ENCODE peak calls at places on chromosomes 16 and 17, in six cellular contexts. P is IMR-90, I is H1, H is mesenchymal stem cell, Q is trophoblast cell, K is H9. C is an unnamed sample.
A peak's percentile ranks its signal among the peaks of the same experiment; 100 is the strongest.

GRCh38 chr17:58308173-58308984 is 20.2 kb downstream of the TSPOAP1 start:
- DNase-seq in P (no peak), I (peak; percentile 86), H (no peak), Q (peak; percentile 9), K (peak; percentile 92), C (no peak)

GRCh38 chr16:11100239-11100750 is 155.7 kb downstream of the SOCS1 start:
- DNase-seq in P (peak; percentile 100), I (peak; percentile 60), H (peak; percentile 98), Q (no peak), K (peak; percentile 53), C (no peak)

GRCh38 chr17:78235885-78236284 is 4.5 kb downstream of the TMEM235 start:
- DNase-seq in P (no peak), I (no peak), H (no peak), Q (no peak), K (no peak), C (no peak)

GRCh38 chr16:63312343-63312742 is 1276.1 kb upstream of the CDH8 start:
- DNase-seq in P (no peak), I (no peak), H (no peak), Q (no peak), K (no peak), C (no peak)

GRCh38 chr17:4135489-4135888 is 7.3 kb downstream of the ZZEF1 start:
- DNase-seq in P (no peak), I (no peak), H (no peak), Q (no peak), K (no peak), C (no peak)

GRCh38 chr17:18986541-18987229 is 17.9 kb downstream of the FAM83G start:
- DNase-seq in P (no peak), I (no peak), H (no peak), Q (no peak), K (no peak), C (no peak)

GRCh38 chr17:63932008-63932561 is at the start of gene CD79B:
- DNase-seq in P (no peak), I (peak; percentile 45), H (no peak), Q (no peak), K (no peak), C (no peak)

GRCh38 chr17:73272906-73273218 is 11.2 kb upstream of the CPSF4L start:
- DNase-seq in P (no peak), I (no peak), H (no peak), Q (no peak), K (peak; percentile 25), C (no peak)

GRCh38 chr17:68322630-68323029 is 31.3 kb downstream of the ARSG start:
- DNase-seq in P (no peak), I (no peak), H (no peak), Q (no peak), K (no peak), C (no peak)

GRCh38 chr17:63848834-63849689 is 6.6 kb upstream of the SMARCD2 start:
- DNase-seq in P (peak; percentile 80), I (peak; percentile 100), H (peak; percentile 82), Q (peak; percentile 93), K (peak; percentile 99), C (peak; percentile 61)

GRCh38 chr17:3964203-3965122 is at the start of gene ATP2A3:
- DNase-seq in P (no peak), I (peak; percentile 73), H (peak; percentile 29), Q (no peak), K (no peak), C (no peak)

GRCh38 chr16:74936902-74937560 is 47.9 kb downstream of the WDR59 start:
- DNase-seq in P (peak; percentile 95), I (no peak), H (peak; percentile 82), Q (no peak), K (no peak), C (no peak)

GRCh38 chr17:38451840-38452529 is 23.7 kb downstream of the ARHGAP23 start:
- DNase-seq in P (peak; percentile 94), I (no peak), H (peak; percentile 94), Q (no peak), K (peak; percentile 97), C (no peak)

GRCh38 chr17:77782611-77783010 is 175.9 kb upstream of the TNRC6C start:
- DNase-seq in P (no peak), I (no peak), H (no peak), Q (no peak), K (no peak), C (no peak)

GRCh38 chr17:49637050-49637449 is 40.8 kb downstream of the SPOP start:
- DNase-seq in P (peak; percentile 50), I (no peak), H (no peak), Q (no peak), K (no peak), C (no peak)

GRCh38 chr16:25713785-25714570 is 22.2 kb downstream of the HS3ST4 start:
- DNase-seq in P (no peak), I (no peak), H (no peak), Q (no peak), K (no peak), C (no peak)

GRCh38 chr17:20934288-20934687 is 108.5 kb downstream of the USP22 start:
- DNase-seq in P (no peak), I (no peak), H (no peak), Q (no peak), K (no peak), C (no peak)

GRCh38 chr17:48479014-48479402 is 49.0 kb upstream of the SKAP1 start:
- DNase-seq in P (no peak), I (no peak), H (no peak), Q (no peak), K (no peak), C (no peak)

GRCh38 chr17:10646393-10646990 is 10.6 kb downstream of the MYH3 start:
- DNase-seq in P (peak; percentile 70), I (peak; percentile 87), H (peak; percentile 69), Q (peak; percentile 47), K (peak; percentile 83), C (peak; percentile 77)

GRCh38 chr17:82694647-82695046 is 3.9 kb downstream of the RAB40B start:
- DNase-seq in P (no peak), I (no peak), H (no peak), Q (no peak), K (no peak), C (no peak)

GRCh38 chr17:77372444-77373297 is 231.9 kb downstream of the SEC14L1 start:
- DNase-seq in P (peak; percentile 87), I (peak; percentile 93), H (peak; percentile 85), Q (peak; percentile 53), K (peak; percentile 97), C (peak; percentile 91)

GRCh38 chr17:36602030-36602737 is 801 bp downstream of the MRM1 start:
- DNase-seq in P (peak; percentile 9), I (peak; percentile 65), H (no peak), Q (no peak), K (peak; percentile 61), C (no peak)

GRCh38 chr16:89241187-89242003 is 23.9 kb downstream of the ZNF778 start:
- DNase-seq in P (peak; percentile 82), I (peak; percentile 75), H (peak; percentile 95), Q (peak; percentile 56), K (peak; percentile 84), C (peak; percentile 79)

GRCh38 chr17:1967092-1967662 is 58.0 kb downstream of the RTN4RL1 start:
- DNase-seq in P (no peak), I (peak; percentile 71), H (no peak), Q (peak; percentile 66), K (peak; percentile 93), C (no peak)

GRCh38 chr17:78947235-78948153 is 22.3 kb upstream of the TIMP2 start:
- DNase-seq in P (no peak), I (no peak), H (no peak), Q (no peak), K (no peak), C (no peak)

GRCh38 chr17:79000396-79001189 is 9.0 kb downstream of the CANT1 start:
- DNase-seq in P (no peak), I (no peak), H (no peak), Q (no peak), K (no peak), C (no peak)

GRCh38 chr17:78268191-78268874 is 36.9 kb downstream of the TMEM235 start:
- DNase-seq in P (no peak), I (peak; percentile 66), H (no peak), Q (no peak), K (peak; percentile 41), C (no peak)

GRCh38 chr17:46080118-46081017 is 81.3 kb downstream of the STH start:
- DNase-seq in P (no peak), I (no peak), H (no peak), Q (no peak), K (no peak), C (no peak)

GRCh38 chr16:17275076-17275732 is 195.6 kb downstream of the XYLT1 start:
- DNase-seq in P (no peak), I (no peak), H (no peak), Q (no peak), K (no peak), C (no peak)

GRCh38 chr17:13365331-13365730 is 236.4 kb downstream of the HS3ST3A1 start:
- DNase-seq in P (peak; percentile 74), I (no peak), H (no peak), Q (no peak), K (no peak), C (no peak)

GRCh38 chr16:1225051-1225451 is at the start of gene TPSG1:
- DNase-seq in P (no peak), I (no peak), H (no peak), Q (no peak), K (no peak), C (no peak)
- H3K14ac ChIP-seq in P (no peak within 1 kb of the TSS), I (no peak within 1 kb of the TSS), H (no peak within 1 kb of the TSS), Q (no peak within 1 kb of the TSS), K (no peak within 1 kb of the TSS), C (peak within 1 kb of the TSS; percentile 71)

DNA sequence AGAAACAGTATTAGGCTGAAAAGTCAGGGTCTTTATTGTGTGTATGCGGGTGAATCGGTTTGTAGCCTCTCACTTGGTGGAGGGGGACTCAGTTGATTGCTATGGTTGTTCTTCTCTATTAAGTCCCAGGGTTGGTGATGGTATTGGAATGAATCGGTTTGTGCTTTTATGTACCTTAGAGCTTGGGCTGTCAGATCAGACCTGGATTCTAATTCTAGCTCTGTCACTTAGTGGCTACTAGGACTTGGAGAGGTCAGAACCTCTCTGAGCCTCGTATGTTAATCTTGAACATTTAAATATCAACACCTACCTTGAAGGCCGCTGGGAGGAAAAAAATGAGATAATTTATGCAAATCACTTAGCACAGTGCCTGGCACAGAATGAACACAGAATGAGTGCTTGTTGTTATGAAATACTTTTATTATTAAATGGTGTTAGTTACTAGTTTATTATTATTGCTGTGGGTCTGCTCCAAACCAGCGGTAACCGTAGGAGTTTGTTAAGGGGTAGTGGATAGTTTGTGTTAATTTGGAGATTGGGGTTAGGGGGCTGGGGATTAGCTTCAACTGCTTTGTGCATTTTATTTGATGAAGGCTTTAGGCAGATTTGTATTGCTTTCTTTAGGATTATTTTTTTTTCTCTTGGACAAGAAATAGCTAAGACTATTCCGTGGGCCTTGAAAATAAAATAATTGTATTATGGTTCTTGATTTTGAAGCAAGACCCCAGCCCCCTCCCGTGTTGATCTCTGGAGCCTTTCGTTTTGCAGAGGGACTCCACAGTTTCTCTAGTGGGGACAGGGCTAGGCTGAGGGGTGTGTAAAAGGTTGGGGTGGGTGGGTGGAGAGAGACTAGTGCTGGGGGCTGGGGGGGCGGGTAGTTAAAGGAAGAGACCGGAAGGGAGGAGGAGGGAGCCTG is 3.6 kb downstream of the KDM6B start:
- DNase-seq in P (no peak), I (no peak), H (no peak), Q (no peak), K (no peak), C (no peak)
- H3K14ac ChIP-seq in P (peak overlapping the region; percentile 83), I (no peak overlapping the region), H (no peak overlapping the region), Q (no peak overlapping the region), K (no peak overlapping the region), C (no peak overlapping the region)

GRCh38 chr16:2902337-2903130 is 9.2 kb upstream of the FLYWCH1 start:
- DNase-seq in P (no peak), I (no peak), H (no peak), Q (peak; percentile 75), K (no peak), C (no peak)
- H3K14ac ChIP-seq in P (no peak overlapping the region), I (no peak overlapping the region), H (no peak overlapping the region), Q (no peak overlapping the region), K (no peak overlapping the region), C (no peak overlapping the region)

GRCh38 chr17:34011599-34011998 is 243.5 kb upstream of the CCL2 start:
- DNase-seq in P (no peak), I (no peak), H (no peak), Q (no peak), K (no peak), C (no peak)
- H3K14ac ChIP-seq in P (no peak overlapping the region), I (no peak overlapping the region), H (no peak overlapping the region), Q (no peak overlapping the region), K (no peak overlapping the region), C (no peak overlapping the region)

C was measured in neuronal stem cell.